ENCODE peak calls at places on chromosomes 7 and 10, in five cellular contexts. W, E, Y, O and G are unnamed samples.
A peak's percentile ranks its signal among the peaks of the same experiment; 100 is the strongest.

GRCh38 chr7:51366930-51367613 is 50.5 kb upstream of the COBL start:
- DNase-seq in W (no peak), E (no peak), Y (peak; percentile 54), O (peak; percentile 64), G (no peak)

GRCh38 chr10:34433241-34434076 is 381.6 kb downstream of the PARD3 start:
- DNase-seq in W (no peak), E (no peak), Y (no peak), O (peak; percentile 63), G (no peak)

GRCh38 chr10:17255512-17255911 is 27.5 kb downstream of the VIM start:
- DNase-seq in W (no peak), E (no peak), Y (no peak), O (no peak), G (no peak)

GRCh38 chr7:27156508-27156898 is at the start of gene HOXA7:
- DNase-seq in W (peak; percentile 96), E (peak; percentile 80), Y (peak; percentile 76), O (no peak), G (no peak)

GRCh38 chr7:130473289-130473688 is 18.6 kb upstream of the MEST start:
- DNase-seq in W (no peak), E (no peak), Y (no peak), O (no peak), G (no peak)

GRCh38 chr10:123640016-123640535 is 26.1 kb upstream of the GPR26 start:
- DNase-seq in W (no peak), E (no peak), Y (no peak), O (no peak), G (no peak)

GRCh38 chr10:53107711-53108110 is 335.1 kb upstream of the MBL2 start:
- DNase-seq in W (no peak), E (no peak), Y (no peak), O (no peak), G (no peak)

GRCh38 chr7:36420307-36420706 is 30.6 kb downstream of the ANLN start:
- DNase-seq in W (no peak), E (no peak), Y (no peak), O (no peak), G (no peak)

GRCh38 chr10:71323407-71323806 is 4.3 kb downstream of the SLC29A3 start:
- DNase-seq in W (no peak), E (no peak), Y (no peak), O (peak; percentile 36), G (no peak)

GRCh38 chr10:107206856-107207255 is 42.4 kb upstream of the SORCS1 start:
- DNase-seq in W (no peak), E (no peak), Y (no peak), O (no peak), G (no peak)

GRCh38 chr10:116627386-116627933 is 6.7 kb downstream of the PNLIPRP2 start:
- DNase-seq in W (no peak), E (no peak), Y (no peak), O (peak; percentile 15), G (no peak)

GRCh38 chr10:122499012-122499411 is 37.7 kb downstream of the HTRA1 start:
- DNase-seq in W (no peak), E (peak; percentile 59), Y (no peak), O (no peak), G (no peak)
- H3K4me3 ChIP-seq in W (no peak overlapping the region), E (no peak overlapping the region), Y (no peak overlapping the region), O (no peak overlapping the region), G (no peak overlapping the region)

GRCh38 chr10:113663908-113664307 is at the start of gene NRAP:
- DNase-seq in W (no peak), E (no peak), Y (no peak), O (no peak), G (no peak)

GRCh38 chr10:113661332-113661731 is 2.5 kb downstream of the NRAP start:
- DNase-seq in W (no peak), E (no peak), Y (no peak), O (no peak), G (no peak)

GRCh38 chr10:113665806-113666354 is 2.0 kb upstream of the NRAP start:
- DNase-seq in W (no peak), E (peak; percentile 67), Y (no peak), O (peak; percentile 86), G (no peak)

GRCh38 chr10:113665352-113665751 is 1.5 kb upstream of the NRAP start:
- DNase-seq in W (no peak), E (no peak), Y (no peak), O (no peak), G (no peak)

DNA sequence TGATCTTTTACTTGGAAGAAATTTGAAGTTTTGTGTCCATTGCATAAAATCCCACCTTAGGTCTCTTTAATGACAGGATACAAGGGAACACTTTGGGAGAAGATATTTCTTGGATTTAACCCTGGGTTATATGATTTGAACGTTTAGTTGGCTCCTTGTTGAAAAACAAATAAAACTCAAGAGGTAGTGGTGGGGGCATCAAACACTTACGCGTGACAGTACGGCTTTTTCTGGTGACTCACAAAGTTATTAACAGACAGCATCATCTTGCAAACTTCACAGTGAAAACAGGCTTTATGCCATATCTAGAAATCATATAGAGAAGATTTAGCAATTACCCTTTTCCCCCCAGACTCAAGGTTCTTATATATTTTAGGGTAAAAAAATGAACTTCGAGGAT is 699 bp downstream of the NRAP start:
- DNase-seq in W (no peak), E (no peak), Y (no peak), O (no peak), G (no peak)
- H3K9me3 ChIP-seq in W (no peaks in the 10 kb centered on the region), E (no peaks in the 10 kb centered on the region), Y (no peaks in the 10 kb centered on the region), O (no peaks in the 10 kb centered on the region), G (no peaks in the 10 kb centered on the region)

DNA sequence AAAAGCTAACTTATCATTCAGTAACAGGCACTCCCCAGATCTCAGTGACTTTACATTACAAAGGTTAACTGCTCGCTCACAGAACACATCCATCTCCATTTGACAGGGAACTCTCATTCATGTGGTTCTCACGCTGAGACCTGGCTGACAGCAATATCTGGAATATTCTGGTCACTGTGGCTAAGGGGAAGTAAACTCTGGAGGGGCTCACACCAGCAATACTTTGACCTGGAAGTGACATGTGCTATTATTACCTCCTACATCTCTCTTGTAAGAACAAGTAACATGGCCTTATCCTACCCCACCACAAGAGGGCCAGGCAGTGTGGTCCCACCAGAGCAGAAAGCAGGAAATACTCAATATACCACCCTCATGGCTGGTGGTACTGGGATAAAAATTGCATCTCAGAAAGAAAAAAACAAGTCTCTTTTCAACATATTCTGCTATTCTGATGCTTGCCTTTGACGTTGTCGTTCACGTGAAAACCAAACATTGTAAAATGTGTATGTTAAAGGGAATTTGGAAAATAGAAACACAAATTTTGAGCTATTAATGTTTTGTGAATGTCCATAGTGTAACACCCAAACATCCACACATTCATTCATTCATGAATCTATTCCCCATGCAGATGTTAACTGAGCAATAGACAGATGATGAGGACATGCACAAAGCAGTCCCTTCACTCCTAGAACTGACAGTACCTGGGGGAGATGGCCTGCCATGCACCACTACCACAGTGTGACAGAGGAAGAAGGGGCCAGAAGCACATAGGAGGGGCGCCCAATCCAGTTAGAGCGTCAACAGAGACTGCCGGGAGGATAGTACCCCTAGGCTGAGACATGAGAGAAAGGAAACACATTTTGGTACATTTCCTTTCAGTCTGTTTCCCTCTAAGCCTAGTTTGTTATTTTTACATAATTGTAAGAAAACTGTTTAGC is 166.0 kb upstream of the SP4 start:
- DNase-seq in W (no peak), E (no peak), Y (peak; percentile 76), O (peak; percentile 55), G (peak; percentile 6)
- H3K4me3 ChIP-seq in W (no peak overlapping the region), E (no peak overlapping the region), Y (no peak overlapping the region), O (no peak overlapping the region), G (no peak overlapping the region)

DNA sequence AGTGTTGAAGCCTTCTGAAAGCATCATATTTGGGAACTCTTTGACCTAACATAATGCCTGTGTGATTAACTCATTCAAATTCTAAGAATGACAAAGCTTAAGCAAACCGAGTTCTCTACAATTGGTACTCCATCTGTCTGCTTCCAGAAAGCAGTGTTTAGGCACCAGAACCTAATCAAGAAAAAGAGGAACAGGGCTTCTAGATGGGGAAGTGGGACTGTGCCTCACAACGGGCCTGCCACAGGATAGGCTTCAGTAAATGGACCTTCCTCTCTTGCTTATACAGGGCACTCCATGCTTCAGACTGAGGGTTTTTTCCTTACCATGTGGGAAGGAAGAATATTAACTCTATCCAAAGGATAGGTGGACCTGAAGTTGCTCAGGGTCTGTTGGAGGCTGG is 808.1 kb downstream of the XPNPEP1 start:
- DNase-seq in W (no peak), E (no peak), Y (no peak), O (no peak), G (no peak)
- H3K9me3 ChIP-seq in W (peaks cover 7% of the 10 kb centered on the region), E (peaks cover 6% of the 10 kb centered on the region), Y (no peaks in the 10 kb centered on the region), O (no peaks in the 10 kb centered on the region), G (no peaks in the 10 kb centered on the region)

DNA sequence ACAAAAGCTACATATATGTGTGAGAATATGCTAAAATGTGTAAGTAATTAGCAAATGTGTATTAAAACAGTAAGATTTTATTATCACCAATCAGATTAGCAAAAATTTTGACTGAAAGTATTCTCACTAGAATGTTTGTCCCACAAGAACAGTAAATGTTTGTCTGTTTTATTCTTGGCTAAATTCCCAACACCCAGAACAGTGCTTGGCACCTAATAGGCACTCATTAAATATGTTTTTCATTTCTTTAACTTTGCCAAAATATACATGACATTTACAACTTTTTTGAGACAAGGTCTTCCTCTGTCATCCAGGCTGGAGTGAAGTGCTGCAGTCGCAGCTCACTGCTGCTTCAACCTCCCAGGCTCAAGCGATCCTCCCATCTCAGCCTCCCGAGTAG is 143.6 kb downstream of the EBF3 start:
- DNase-seq in W (no peak), E (no peak), Y (no peak), O (no peak), G (no peak)
- H3K4me3 ChIP-seq in W (no peak overlapping the region), E (no peak overlapping the region), Y (no peak overlapping the region), O (no peak overlapping the region), G (no peak overlapping the region)

GRCh38 chr7:57414852-57415251 is 35.1 kb upstream of the ZNF716 start:
- DNase-seq in W (no peak), E (no peak), Y (no peak), O (no peak), G (no peak)

GRCh38 chr7:57414415-57414814 is 35.6 kb upstream of the ZNF716 start:
- DNase-seq in W (no peak), E (no peak), Y (no peak), O (no peak), G (no peak)

GRCh38 chr7:57415326-57415725 is 34.7 kb upstream of the ZNF716 start:
- DNase-seq in W (no peak), E (no peak), Y (no peak), O (no peak), G (no peak)

GRCh38 chr7:57412618-57413017 is 37.4 kb upstream of the ZNF716 start:
- DNase-seq in W (no peak), E (no peak), Y (no peak), O (no peak), G (no peak)

GRCh38 chr7:57413529-57414398 is 36.2 kb upstream of the ZNF716 start:
- DNase-seq in W (no peak), E (no peak), Y (no peak), O (no peak), G (no peak)
- H3K9me3 ChIP-seq in W (no peaks in the 10 kb centered on the region), E (peaks cover 1% of the 10 kb centered on the region), Y (no peaks in the 10 kb centered on the region), O (no peaks in the 10 kb centered on the region), G (no peaks in the 10 kb centered on the region)

DNA sequence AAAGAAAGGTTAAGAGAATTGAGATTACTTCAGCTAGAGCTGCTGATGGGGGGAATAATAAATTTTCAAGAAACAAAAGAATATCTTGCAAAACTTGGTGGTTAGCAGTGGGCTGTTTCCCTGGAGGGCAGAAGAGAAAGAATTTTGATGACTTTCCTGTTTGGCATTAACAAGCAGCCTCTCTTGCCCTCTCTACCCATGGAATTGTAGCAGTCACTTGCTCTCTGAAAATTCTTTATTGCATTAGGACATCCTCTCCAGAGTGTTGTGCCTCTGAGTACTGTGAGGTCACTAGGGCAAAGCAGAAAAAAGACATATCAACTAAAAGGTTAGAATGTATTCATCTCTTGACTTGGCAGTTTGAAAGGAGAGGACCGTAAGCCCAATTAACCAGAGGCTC is 215.1 kb downstream of the KIF20B start:
- DNase-seq in W (no peak), E (no peak), Y (no peak), O (peak; percentile 51), G (no peak)
- H3K4me3 ChIP-seq in W (no peak overlapping the region), E (no peak overlapping the region), Y (no peak overlapping the region), O (no peak overlapping the region), G (no peak overlapping the region)